ENCODE peak calls at places on chromosome 12, in seven cellular contexts. T is NCI-H524; A is heart right ventricle; Q is activated CD4-positive, CD25-positive, alpha-beta regulatory T cell; D is cardiac fibroblast; Z is activated CD8-positive, alpha-beta T cell treated with anti-CD3 and anti-CD28 coated beads for 36 hours; F is cardiac muscle cell. R is an unnamed sample.
A peak's percentile ranks its signal among the peaks of the same experiment; 100 is the strongest.

GRCh38 chr12:53623526-53623925 is 2.7 kb downstream of the ATF7 start:
- DNase-seq in T (no peak), A (peak; percentile 23), Q (no peak), D (peak; percentile 66), Z (no peak), F (no peak), R (no peak)

GRCh38 chr12:109385339-109386078 is 37.8 kb downstream of the MYO1H start:
- DNase-seq in T (peak; percentile 51), A (no peak), Q (no peak), D (peak; percentile 77), Z (no peak), F (peak; percentile 33), R (peak; percentile 32)

GRCh38 chr12:43111608-43112007 is 440.4 kb downstream of the ADAMTS20 start:
- DNase-seq in T (peak; percentile 70), A (no peak), Q (no peak), D (no peak), Z (no peak), F (peak; percentile 85), R (no peak)

GRCh38 chr12:75959506-75959905 is 72.1 kb downstream of the PHLDA1 start:
- DNase-seq in T (no peak), A (no peak), Q (no peak), D (peak; percentile 29), Z (no peak), F (no peak), R (no peak)

GRCh38 chr12:114879354-114879753 is 195.4 kb upstream of the TBX3 start:
- DNase-seq in T (no peak), A (no peak), Q (no peak), D (no peak), Z (no peak), F (no peak), R (no peak)

GRCh38 chr12:50732591-50732990 is 31.3 kb upstream of the ATF1 start:
- DNase-seq in T (no peak), A (no peak), Q (no peak), D (peak; percentile 95), Z (no peak), F (no peak), R (no peak)

GRCh38 chr12:59396519-59396918 is 199.3 kb upstream of the SLC16A7 start:
- DNase-seq in T (no peak), A (no peak), Q (no peak), D (no peak), Z (no peak), F (no peak), R (no peak)

GRCh38 chr12:124543052-124543590 is 24.3 kb downstream of the NCOR2 start:
- DNase-seq in T (no peak), A (no peak), Q (no peak), D (peak; percentile 53), Z (peak; percentile 23), F (no peak), R (no peak)

GRCh38 chr12:2677142-2677880 is 117.5 kb upstream of the FKBP4 start:
- DNase-seq in T (no peak), A (no peak), Q (no peak), D (no peak), Z (no peak), F (no peak), R (no peak)

GRCh38 chr12:17793854-17794253 is 296.1 kb downstream of the RERGL start:
- DNase-seq in T (no peak), A (no peak), Q (no peak), D (no peak), Z (no peak), F (no peak), R (no peak)

GRCh38 chr12:57563358-57563757 is 13.5 kb downstream of the KIF5A start:
- DNase-seq in T (no peak), A (no peak), Q (no peak), D (no peak), Z (no peak), F (no peak), R (no peak)

GRCh38 chr12:80412343-80412953 is 31.6 kb upstream of the PTPRQ start:
- DNase-seq in T (peak; percentile 56), A (peak; percentile 8), Q (no peak), D (peak; percentile 78), Z (no peak), F (peak; percentile 81), R (no peak)

GRCh38 chr12:52228931-52229330 is 4.1 kb upstream of the KRT7 start:
- DNase-seq in T (no peak), A (no peak), Q (no peak), D (no peak), Z (no peak), F (no peak), R (no peak)

GRCh38 chr12:43655586-43655985 is 103.0 kb downstream of the PUS7L start:
- DNase-seq in T (no peak), A (no peak), Q (no peak), D (peak; percentile 20), Z (no peak), F (no peak), R (no peak)

GRCh38 chr12:63400746-63401145 is 249.7 kb upstream of the AVPR1A start:
- DNase-seq in T (no peak), A (no peak), Q (no peak), D (peak; percentile 92), Z (no peak), F (no peak), R (no peak)

GRCh38 chr12:56840922-56841321 is 77.8 kb downstream of the HSD17B6 start:
- DNase-seq in T (peak; percentile 10), A (no peak), Q (no peak), D (peak; percentile 46), Z (no peak), F (no peak), R (peak; percentile 29)

GRCh38 chr12:50224026-50224692 is 57.0 kb upstream of the CERS5 start:
- DNase-seq in T (peak; percentile 55), A (no peak), Q (no peak), D (peak; percentile 50), Z (peak; percentile 68), F (no peak), R (no peak)

GRCh38 chr12:83827860-83828259 is 1084.7 kb downstream of the SLC6A15 start:
- DNase-seq in T (peak; percentile 74), A (no peak), Q (no peak), D (no peak), Z (no peak), F (no peak), R (no peak)

GRCh38 chr12:104695453-104696148 is 238.9 kb downstream of the CHST11 start:
- DNase-seq in T (no peak), A (no peak), Q (peak; percentile 31), D (peak; percentile 96), Z (peak; percentile 95), F (no peak), R (no peak)

GRCh38 chr12:23204933-23205778 is 580.2 kb downstream of the ETNK1 start:
- DNase-seq in T (peak; percentile 73), A (peak; percentile 28), Q (no peak), D (peak; percentile 85), Z (peak; percentile 3), F (peak; percentile 65), R (no peak)

GRCh38 chr12:644818-645552 is 18.3 kb downstream of the NINJ2 start:
- DNase-seq in T (no peak), A (no peak), Q (no peak), D (peak; percentile 36), Z (no peak), F (no peak), R (peak; percentile 40)

GRCh38 chr12:70756118-70756517 is 118.9 kb upstream of the PTPRB start:
- DNase-seq in T (no peak), A (no peak), Q (no peak), D (peak; percentile 75), Z (no peak), F (no peak), R (no peak)

GRCh38 chr12:14960548-14961465 is 594 bp downstream of the ARHGDIB start:
- DNase-seq in T (no peak), A (peak; percentile 60), Q (no peak), D (peak; percentile 69), Z (peak; percentile 51), F (no peak), R (peak; percentile 59)

GRCh38 chr12:57521475-57522018 is 1.1 kb upstream of the MBD6 start:
- DNase-seq in T (peak; percentile 85), A (peak; percentile 47), Q (no peak), D (no peak), Z (peak; percentile 29), F (peak; percentile 69), R (peak; percentile 54)

GRCh38 chr12:1914116-1914911 is 4.1 kb downstream of the CACNA2D4 start:
- DNase-seq in T (no peak), A (no peak), Q (no peak), D (no peak), Z (no peak), F (no peak), R (no peak)

GRCh38 chr12:92007787-92008186 is 137.9 kb downstream of the BTG1 start:
- DNase-seq in T (no peak), A (no peak), Q (no peak), D (no peak), Z (no peak), F (no peak), R (no peak)

R was measured in left cardiac atrium.